ENCODE peak calls at places on chromosome 4, in four cellular contexts. M is hepatocyte, Q is mammary epithelial cell, U is fibroblast of lung. R is an unnamed sample.

GRCh38 chr4:89298788-89299152 is 8.8 kb downstream of the GPRIN3 start:
- DNase-seq in U (peak), M (no peak), Q (peak), R (peak)

GRCh38 chr4:113382704-113383103 is 333.3 kb downstream of the ANK2 start:
- DNase-seq in M (no peak), Q (no peak), U (no peak), R (no peak)

GRCh38 chr4:17490575-17491059 is 21.3 kb downstream of the QDPR start:
- DNase-seq in M (peak), Q (no peak), U (no peak), R (no peak)

GRCh38 chr4:98374643-98375042 is 113.5 kb downstream of the RAP1GDS1 start:
- DNase-seq in Q (no peak), U (peak), M (no peak), R (peak)

GRCh38 chr4:138204507-138204906 is 37.6 kb downstream of the SLC7A11 start:
- DNase-seq in U (no peak), M (peak), Q (no peak), R (no peak)

GRCh38 chr4:20203508-20203907 is 48.2 kb upstream of the SLIT2 start:
- DNase-seq in M (no peak), U (peak), Q (peak), R (peak)

GRCh38 chr4:151955721-151956340 is 195.0 kb upstream of the GATB start:
- DNase-seq in M (peak), U (peak), Q (peak), R (peak)

GRCh38 chr4:53713767-53714166 is 122.5 kb upstream of the LNX1 start:
- DNase-seq in M (no peak), U (no peak), Q (no peak), R (no peak)

GRCh38 chr4:24473309-24473721 is 111.0 kb downstream of the DHX15 start:
- DNase-seq in M (peak), U (peak), Q (peak), R (peak)

GRCh38 chr4:162408309-162408708 is 244.5 kb upstream of the FSTL5 start:
- DNase-seq in M (no peak), U (no peak), Q (no peak), R (no peak)

DNA sequence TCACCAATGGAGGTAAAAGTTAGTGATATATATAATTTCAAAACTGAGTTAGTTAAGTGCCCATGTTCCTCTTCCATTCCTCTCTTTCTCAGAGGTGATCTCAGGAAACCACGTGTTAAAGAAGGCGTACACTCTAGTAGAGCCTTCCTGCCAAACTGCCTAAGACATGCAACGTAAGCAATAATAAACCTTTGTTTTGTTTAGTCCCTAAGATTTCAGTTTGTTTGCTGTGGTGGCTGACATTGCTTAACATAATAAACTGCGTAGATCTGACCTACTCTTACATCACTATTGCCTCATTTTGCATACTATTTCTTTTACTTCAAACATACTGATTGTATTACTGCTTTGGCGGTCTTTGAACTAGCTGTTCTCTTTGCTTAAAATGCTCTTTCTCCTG is 99.2 kb downstream of the JADE1 start:
- DNase-seq in Q (no peak), U (no peak), M (no peak), R (no peak)
- TF ChIP-seq EZH2 in Q (no peak), U (no peak), M (no peak), R (no peak)

DNA sequence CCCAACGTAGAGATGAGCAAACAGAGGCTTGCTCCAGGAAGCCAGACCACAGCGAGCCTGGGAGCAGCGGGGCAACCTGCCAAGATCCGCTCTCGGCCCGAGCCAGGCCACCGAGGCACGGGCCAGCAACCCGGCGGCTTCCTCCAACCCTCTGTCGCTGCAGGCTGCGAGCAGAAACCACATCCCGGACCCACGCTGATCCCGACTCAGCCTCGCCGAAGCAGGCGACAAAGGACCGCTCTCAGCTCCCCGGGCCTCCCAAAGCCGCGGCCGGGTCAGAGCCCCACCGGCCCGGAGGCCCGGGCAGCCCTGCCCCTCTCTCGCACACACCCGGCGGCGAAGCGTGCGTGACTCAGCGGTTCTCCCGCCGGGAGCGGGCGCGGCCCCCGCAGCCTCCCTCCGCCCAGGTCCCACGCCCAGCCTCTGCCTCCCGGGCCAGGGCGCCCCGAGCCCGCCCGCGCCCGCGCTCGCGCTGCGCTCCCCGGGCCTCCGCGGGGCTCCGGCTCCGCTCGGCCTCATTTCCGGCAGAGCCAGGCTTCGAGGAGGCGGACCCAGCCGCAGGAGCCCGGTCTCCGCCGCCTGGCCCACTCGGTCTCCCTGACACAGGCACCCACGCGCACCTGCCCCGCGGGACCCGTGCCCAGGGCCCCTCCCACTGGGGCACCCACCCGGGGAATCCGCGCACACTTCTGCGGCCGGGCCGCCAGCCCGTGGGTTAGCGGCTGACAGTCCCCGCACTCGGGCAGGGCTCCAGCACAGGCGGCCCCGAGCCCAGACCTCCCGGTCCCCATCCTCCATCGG is 1.7 kb downstream of the PPP2R2C start:
- DNase-seq in M (peak), Q (peak), U (peak), R (peak)
- TF ChIP-seq EZH2 in M (peak), Q (no peak), U (no peak), R (peak)

GRCh38 chr4:6471303-6472007 is 959 bp downstream of the PPP2R2C start:
- DNase-seq in U (no peak), Q (no peak), M (no peak), R (no peak)
- TF ChIP-seq EZH2 in U (no peak), Q (no peak), M (peak), R (no peak)

GRCh38 chr4:133148690-133149363 is at the start of gene PCDH10:
- DNase-seq in Q (peak), U (peak), M (peak), R (peak)

GRCh38 chr4:133146574-133147198 is 2.4 kb upstream of the PCDH10 start:
- DNase-seq in Q (no peak), M (peak), U (peak), R (peak)

GRCh38 chr4:133147922-133148689 is 988 bp upstream of the PCDH10 start:
- DNase-seq in M (peak), Q (no peak), U (peak), R (peak)

GRCh38 chr4:133146192-133146573 is 2.9 kb upstream of the PCDH10 start:
- DNase-seq in Q (no peak), U (no peak), M (no peak), R (no peak)

GRCh38 chr4:133147365-133147821 is 1.7 kb upstream of the PCDH10 start:
- DNase-seq in M (peak), U (no peak), Q (no peak), R (no peak)
- TF ChIP-seq EZH2 in M (no peak), U (peak), Q (peak), R (no peak)

GRCh38 chr4:44725861-44726820 is at the start of gene GNPDA2:
- DNase-seq in Q (peak), U (peak), M (peak), R (peak)
- TF ChIP-seq EZH2 in Q (no peak), U (no peak), M (no peak), R (no peak)

GRCh38 chr4:146520894-146521542 is 722 bp downstream of the SLC10A7 start:
- DNase-seq in U (peak), Q (peak), M (peak), R (peak)
- TF ChIP-seq EZH2 in U (no peak), Q (no peak), M (no peak), R (no peak)

DNA sequence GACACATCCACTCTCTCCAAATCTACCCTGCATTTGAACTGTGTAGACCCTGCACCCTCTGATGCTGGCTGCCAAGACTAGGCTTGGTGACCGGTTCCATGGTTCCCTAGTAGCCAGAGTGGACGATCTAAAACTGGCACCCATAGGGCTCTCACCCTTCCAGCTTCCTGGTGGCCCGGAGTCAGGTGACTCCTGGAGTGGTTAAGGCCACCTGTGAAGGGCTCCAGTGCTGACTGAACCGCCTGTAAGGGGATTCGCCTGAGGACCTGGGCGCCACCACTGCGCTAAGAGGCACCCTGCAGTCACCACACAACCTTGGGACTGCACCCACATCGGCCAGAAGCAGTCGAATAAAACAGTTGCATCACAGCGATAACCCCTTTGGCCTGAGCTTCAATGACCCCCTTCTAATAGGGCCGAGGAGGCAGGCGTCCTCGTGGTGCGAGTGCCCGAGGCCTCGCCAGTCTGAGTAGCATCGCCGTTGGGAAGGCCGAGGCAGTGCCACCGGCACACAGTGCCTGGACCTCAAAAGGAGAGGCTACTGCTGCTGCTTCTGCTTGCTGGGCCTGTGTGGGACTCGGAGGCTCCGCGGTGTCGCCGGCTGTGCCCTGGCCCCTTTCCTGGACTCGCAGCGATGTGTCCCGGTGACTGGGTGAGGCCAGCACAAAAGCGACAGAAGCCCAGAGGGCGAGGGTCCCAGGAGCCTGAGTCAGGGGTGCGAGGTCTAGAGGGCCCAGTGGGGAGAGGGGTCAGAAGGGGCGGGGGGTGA is 6.5 kb downstream of the HMX1 start:
- DNase-seq in U (no peak), Q (no peak), M (no peak), R (no peak)
- TF ChIP-seq EZH2 in U (no peak), Q (no peak), M (no peak), R (no peak)

GRCh38 chr4:59664771-59665170 is 1535.4 kb upstream of the ADGRL3 start:
- DNase-seq in Q (no peak), M (no peak), U (no peak), R (no peak)
- TF ChIP-seq EZH2 in Q (no peak), M (no peak), U (no peak), R (no peak)

GRCh38 chr4:80335554-80336358 is at the start of gene CFAP299:
- DNase-seq in U (peak), M (peak), Q (peak), R (peak)
- TF ChIP-seq EZH2 in U (no peak), M (no peak), Q (no peak), R (no peak)

GRCh38 chr4:2416564-2417195 is 1.8 kb downstream of the ZFYVE28 start:
- DNase-seq in U (peak), M (no peak), Q (no peak), R (no peak)
- TF ChIP-seq EZH2 in U (peak), M (peak), Q (peak), R (peak)

R was measured in astrocyte.